ENCODE peak calls at places on chromosomes 12 and 14, in six cellular contexts. One of them, this sample, is unnamed. For H3K36me3, the result is how much of the 10 kb centered on the place peaks cover.

GRCh38 chr12:124401563-124402180 is 106.8 kb downstream of the RFLNA start:
- DNase-seq in H1: no peak
- DNase-seq in SK-N-SH: no peak
- DNase-seq in K562: no peak
- DNase-seq in HepG2: no peak
- DNase-seq in GM12878: no peak
- DNase-seq in this sample: no peak

GRCh38 chr14:20278414-20278813 is 27.3 kb downstream of the TTC5 start:
- DNase-seq in H1: no peak
- DNase-seq in SK-N-SH: peak
- DNase-seq in K562: peak
- DNase-seq in HepG2: no peak
- DNase-seq in GM12878: no peak
- DNase-seq in this sample: no peak

GRCh38 chr12:105253882-105254513 is 18.0 kb upstream of the APPL2 start:
- DNase-seq in H1: no peak
- DNase-seq in SK-N-SH: no peak
- DNase-seq in K562: peak
- DNase-seq in HepG2: peak
- DNase-seq in GM12878: no peak
- DNase-seq in this sample: no peak

GRCh38 chr12:81297606-81298005 is 219.7 kb downstream of the ACSS3 start:
- DNase-seq in H1: no peak
- DNase-seq in SK-N-SH: no peak
- DNase-seq in K562: no peak
- DNase-seq in HepG2: no peak
- DNase-seq in GM12878: no peak
- DNase-seq in this sample: no peak

GRCh38 chr14:70005281-70005805 is 126.1 kb downstream of the SMOC1 start:
- DNase-seq in H1: no peak
- DNase-seq in SK-N-SH: no peak
- DNase-seq in K562: no peak
- DNase-seq in HepG2: peak
- DNase-seq in GM12878: no peak
- DNase-seq in this sample: no peak

GRCh38 chr14:31530136-31530535 is 31.1 kb upstream of the NUBPL start:
- DNase-seq in H1: no peak
- DNase-seq in SK-N-SH: no peak
- DNase-seq in K562: no peak
- DNase-seq in HepG2: no peak
- DNase-seq in GM12878: no peak
- DNase-seq in this sample: no peak

GRCh38 chr12:123571343-123571813 is 13.0 kb upstream of the TMED2 start:
- DNase-seq in H1: no peak
- DNase-seq in SK-N-SH: peak
- DNase-seq in K562: peak
- DNase-seq in HepG2: peak
- DNase-seq in GM12878: no peak
- DNase-seq in this sample: peak

GRCh38 chr12:22577667-22578066 is 33.3 kb upstream of the C2CD5 start:
- DNase-seq in H1: no peak
- DNase-seq in SK-N-SH: no peak
- DNase-seq in K562: no peak
- DNase-seq in HepG2: no peak
- DNase-seq in GM12878: no peak
- DNase-seq in this sample: no peak

GRCh38 chr12:120760349-120761245 is 35.0 kb downstream of the ACADS start:
- DNase-seq in H1: no peak
- DNase-seq in SK-N-SH: no peak
- DNase-seq in K562: no peak
- DNase-seq in HepG2: no peak
- DNase-seq in GM12878: no peak
- DNase-seq in this sample: no peak

GRCh38 chr12:118773956-118774723 is 207.2 kb upstream of the SRRM4 start:
- DNase-seq in H1: peak
- DNase-seq in SK-N-SH: peak
- DNase-seq in K562: no peak
- DNase-seq in HepG2: no peak
- DNase-seq in GM12878: no peak
- DNase-seq in this sample: no peak

GRCh38 chr14:55354500-55354899 is 57.1 kb downstream of the ATG14 start:
- DNase-seq in H1: peak
- DNase-seq in SK-N-SH: peak
- DNase-seq in K562: peak
- DNase-seq in HepG2: peak
- DNase-seq in GM12878: no peak
- DNase-seq in this sample: peak

GRCh38 chr12:68910128-68910527 is 22.8 kb downstream of the CPM start:
- DNase-seq in H1: no peak
- DNase-seq in SK-N-SH: no peak
- DNase-seq in K562: no peak
- DNase-seq in HepG2: no peak
- DNase-seq in GM12878: no peak
- DNase-seq in this sample: no peak

GRCh38 chr12:28191690-28192089 is 1.4 kb downstream of the CCDC91 start:
- DNase-seq in H1: no peak
- DNase-seq in SK-N-SH: peak
- DNase-seq in K562: peak
- DNase-seq in HepG2: no peak
- DNase-seq in GM12878: no peak
- DNase-seq in this sample: no peak

GRCh38 chr12:6688543-6688999 is 604 bp downstream of the ZNF384 start:
- DNase-seq in H1: peak
- DNase-seq in SK-N-SH: peak
- DNase-seq in K562: no peak
- DNase-seq in HepG2: no peak
- DNase-seq in GM12878: peak
- DNase-seq in this sample: no peak

GRCh38 chr12:42426733-42427132 is 100.8 kb downstream of the PPHLN1 start:
- DNase-seq in H1: no peak
- DNase-seq in SK-N-SH: no peak
- DNase-seq in K562: peak
- DNase-seq in HepG2: no peak
- DNase-seq in GM12878: no peak
- DNase-seq in this sample: peak

GRCh38 chr14:56463491-56463890 is 116.1 kb upstream of the TMEM260 start:
- DNase-seq in H1: no peak
- DNase-seq in SK-N-SH: no peak
- DNase-seq in K562: no peak
- DNase-seq in HepG2: no peak
- DNase-seq in GM12878: no peak
- DNase-seq in this sample: no peak
- TF ChIP-seq JUND in H1: no peak
- TF ChIP-seq JUND in SK-N-SH: no peak
- TF ChIP-seq JUND in K562: no peak
- TF ChIP-seq JUND in HepG2: no peak
- TF ChIP-seq JUND in GM12878: no peak
- TF ChIP-seq JUND in this sample: no peak

DNA sequence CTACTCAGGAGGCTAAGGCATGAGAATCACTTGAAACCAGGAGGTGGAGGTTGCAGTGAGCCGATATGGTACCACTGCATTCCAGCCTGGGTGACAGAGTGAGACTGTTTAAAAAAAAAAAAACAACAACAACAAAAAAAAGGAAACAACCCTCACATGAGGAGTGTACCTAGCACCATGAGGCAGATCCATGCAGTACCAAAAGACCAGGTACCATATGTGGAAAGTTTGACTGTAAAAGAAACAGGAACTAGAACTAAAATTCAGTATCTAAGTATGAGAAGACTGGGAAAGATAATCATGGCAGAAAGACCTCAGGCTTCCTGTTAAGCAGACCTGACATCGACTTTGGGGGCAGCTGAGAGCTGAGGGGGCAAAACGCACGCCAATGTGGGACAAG is 55.1 kb downstream of the TRAFD1 start:
- DNase-seq in H1: no peak
- DNase-seq in SK-N-SH: no peak
- DNase-seq in K562: no peak
- DNase-seq in HepG2: no peak
- DNase-seq in GM12878: no peak
- DNase-seq in this sample: no peak
- H3K36me3 ChIP-seq in H1: under half
- H3K36me3 ChIP-seq in SK-N-SH: under half
- H3K36me3 ChIP-seq in K562: half or more
- H3K36me3 ChIP-seq in HepG2: under half
- H3K36me3 ChIP-seq in GM12878: under half
- H3K36me3 ChIP-seq in this sample: under half

GRCh38 chr12:50527086-50527726 is 22.4 kb downstream of the DIP2B start:
- DNase-seq in H1: no peak
- DNase-seq in SK-N-SH: no peak
- DNase-seq in K562: no peak
- DNase-seq in HepG2: peak
- DNase-seq in GM12878: no peak
- DNase-seq in this sample: no peak
- H3K4me2 ChIP-seq in H1: no peak
- H3K4me2 ChIP-seq in SK-N-SH: no peak
- H3K4me2 ChIP-seq in K562: no peak
- H3K4me2 ChIP-seq in HepG2: peak
- H3K4me2 ChIP-seq in GM12878: no peak
- H3K4me2 ChIP-seq in this sample: no peak

GRCh38 chr14:101017806-101018560 is 114.5 kb upstream of the RTL1 start:
- DNase-seq in H1: no peak
- DNase-seq in SK-N-SH: no peak
- DNase-seq in K562: no peak
- DNase-seq in HepG2: no peak
- DNase-seq in GM12878: no peak
- DNase-seq in this sample: no peak
- TF ChIP-seq JUND in H1: no peak
- TF ChIP-seq JUND in SK-N-SH: no peak
- TF ChIP-seq JUND in K562: no peak
- TF ChIP-seq JUND in HepG2: no peak
- TF ChIP-seq JUND in GM12878: no peak
- TF ChIP-seq JUND in this sample: no peak

GRCh38 chr14:50768693-50769092 is 62.3 kb downstream of the NIN start:
- DNase-seq in H1: no peak
- DNase-seq in SK-N-SH: no peak
- DNase-seq in K562: no peak
- DNase-seq in HepG2: no peak
- DNase-seq in GM12878: no peak
- DNase-seq in this sample: no peak
- H3K36me3 ChIP-seq in H1: under half
- H3K36me3 ChIP-seq in SK-N-SH: half or more
- H3K36me3 ChIP-seq in K562: under half
- H3K36me3 ChIP-seq in HepG2: under half
- H3K36me3 ChIP-seq in GM12878: half or more
- H3K36me3 ChIP-seq in this sample: under half

DNA sequence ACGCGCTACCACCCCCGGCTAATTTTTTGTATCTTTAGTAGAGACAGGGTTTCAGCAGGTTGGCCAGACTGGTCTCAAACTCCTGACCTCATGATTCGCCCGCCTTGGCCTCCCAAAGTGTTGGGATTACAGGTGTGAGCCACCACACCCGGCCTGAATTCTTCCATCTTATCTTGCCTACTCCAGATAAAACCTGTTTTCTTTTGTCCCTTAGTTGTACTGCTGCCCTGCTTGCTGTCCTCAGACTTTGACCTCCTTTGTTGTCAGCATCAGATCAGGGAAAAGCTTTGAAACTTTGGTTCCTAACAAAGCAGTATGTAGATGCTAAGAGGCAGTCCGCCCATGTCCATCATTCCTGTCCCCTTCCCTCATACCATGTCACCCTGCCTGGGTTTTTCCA is 15.9 kb downstream of the COPZ1 start:
- DNase-seq in H1: no peak
- DNase-seq in SK-N-SH: no peak
- DNase-seq in K562: no peak
- DNase-seq in HepG2: peak
- DNase-seq in GM12878: no peak
- DNase-seq in this sample: no peak
- H3K4me2 ChIP-seq in H1: no peak
- H3K4me2 ChIP-seq in SK-N-SH: no peak
- H3K4me2 ChIP-seq in K562: no peak
- H3K4me2 ChIP-seq in HepG2: no peak
- H3K4me2 ChIP-seq in GM12878: no peak
- H3K4me2 ChIP-seq in this sample: no peak

DNA sequence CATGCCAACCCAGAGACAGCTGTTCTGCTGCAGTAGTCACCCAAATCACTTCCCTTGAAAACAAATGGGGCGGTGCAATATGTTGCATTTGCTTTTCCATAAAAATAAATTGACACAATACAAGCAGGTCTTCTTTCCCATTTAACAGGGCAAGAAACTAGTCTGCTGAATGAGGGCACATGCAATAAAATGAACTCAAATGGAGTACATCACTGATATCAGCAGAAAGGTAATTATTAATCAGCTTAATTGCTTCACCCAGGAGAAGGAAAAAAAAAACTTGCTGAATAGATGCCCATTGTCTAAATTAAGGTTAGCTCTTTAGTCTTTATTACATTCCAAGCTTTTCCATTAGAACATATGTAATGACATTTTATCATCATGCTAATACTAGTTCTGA is 175.2 kb upstream of the GZMB start:
- DNase-seq in H1: no peak
- DNase-seq in SK-N-SH: no peak
- DNase-seq in K562: no peak
- DNase-seq in HepG2: no peak
- DNase-seq in GM12878: no peak
- DNase-seq in this sample: no peak
- TF ChIP-seq JUND in H1: no peak
- TF ChIP-seq JUND in SK-N-SH: no peak
- TF ChIP-seq JUND in K562: no peak
- TF ChIP-seq JUND in HepG2: no peak
- TF ChIP-seq JUND in GM12878: no peak
- TF ChIP-seq JUND in this sample: no peak

GRCh38 chr14:89807151-89807550 is 147.4 kb downstream of the EFCAB11 start:
- DNase-seq in H1: no peak
- DNase-seq in SK-N-SH: no peak
- DNase-seq in K562: no peak
- DNase-seq in HepG2: no peak
- DNase-seq in GM12878: no peak
- DNase-seq in this sample: no peak
- H3K36me3 ChIP-seq in H1: under half
- H3K36me3 ChIP-seq in SK-N-SH: under half
- H3K36me3 ChIP-seq in K562: under half
- H3K36me3 ChIP-seq in HepG2: under half
- H3K36me3 ChIP-seq in GM12878: under half
- H3K36me3 ChIP-seq in this sample: under half

GRCh38 chr14:36767603-36768281 is 106.1 kb downstream of the PAX9 start:
- DNase-seq in H1: no peak
- DNase-seq in SK-N-SH: no peak
- DNase-seq in K562: peak
- DNase-seq in HepG2: no peak
- DNase-seq in GM12878: no peak
- DNase-seq in this sample: no peak
- H3K4me2 ChIP-seq in H1: peak
- H3K4me2 ChIP-seq in SK-N-SH: no peak
- H3K4me2 ChIP-seq in K562: no peak
- H3K4me2 ChIP-seq in HepG2: no peak
- H3K4me2 ChIP-seq in GM12878: no peak
- H3K4me2 ChIP-seq in this sample: peak